ENCODE peak calls at places on chromosomes 16 and 17, in four cellular contexts. G, X, A and V are unnamed samples.

GRCh38 chr16:11462861-11463260 is 117.6 kb downstream of the RMI2 start:
- DNase-seq in G (no peak), X (no peak), A (no peak), V (no peak)

GRCh38 chr17:75361996-75362395 is 43.5 kb downstream of the GRB2 start:
- DNase-seq in A (no peak), G (no peak), X (no peak), V (no peak)

GRCh38 chr16:49698931-49699715 is 156.8 kb downstream of the ZNF423 start:
- DNase-seq in X (no peak), A (no peak), G (no peak), V (no peak)

GRCh38 chr17:49557204-49558024 is 18.3 kb upstream of the NXPH3 start:
- DNase-seq in X (peak), G (peak), A (peak), V (peak)

GRCh38 chr17:8222380-8222629 is 11.9 kb upstream of the AURKB start:
- DNase-seq in X (no peak), G (no peak), A (no peak), V (no peak)

GRCh38 chr17:78284146-78284545 is 52.7 kb downstream of the TMEM235 start:
- DNase-seq in G (no peak), X (no peak), A (peak), V (peak)

GRCh38 chr17:79813826-79814623 is 17.1 kb upstream of the CBX8 start:
- DNase-seq in A (no peak), G (no peak), X (no peak), V (no peak)

GRCh38 chr17:63785556-63785955 is 11.6 kb downstream of the DDX42 start:
- DNase-seq in X (no peak), A (peak), G (no peak), V (peak)

GRCh38 chr17:21263351-21263750 is 10.1 kb upstream of the NATD1 start:
- DNase-seq in A (peak), X (no peak), G (no peak), V (peak)

GRCh38 chr17:11467639-11468038 is 130.6 kb upstream of the DNAH9 start:
- DNase-seq in X (no peak), A (no peak), G (no peak), V (no peak)

GRCh38 chr17:67902531-67903231 is 77.4 kb downstream of the BPTF start:
- DNase-seq in X (no peak), G (no peak), A (no peak), V (no peak)

GRCh38 chr17:10059684-10060211 is 138.7 kb downstream of the GAS7 start:
- DNase-seq in G (no peak), A (peak), X (no peak), V (peak)

GRCh38 chr16:28910046-28911031 is 14.7 kb downstream of the RABEP2 start:
- DNase-seq in X (no peak), A (no peak), G (peak), V (no peak)

GRCh38 chr16:86521236-86522197 is 11.2 kb downstream of the FOXF1 start:
- DNase-seq in X (no peak), G (no peak), A (no peak), V (no peak)

GRCh38 chr17:5464717-5465507 is 3.9 kb downstream of the DHX33 start:
- DNase-seq in G (no peak), A (no peak), X (no peak), V (no peak)

GRCh38 chr16:17409894-17410293 is 60.9 kb downstream of the XYLT1 start:
- DNase-seq in G (no peak), X (no peak), A (no peak), V (no peak)